ENCODE peak calls at places on chromosomes 16 and 17, in seven cellular contexts. G is OCI-LY7, U is HL-60, O is ascending aorta, H is nephron progenitor cell, P is brain microvascular endothelial cell, K is tibial artery. Q is an unnamed sample.

GRCh38 chr16:84532299-84532724 is 27.9 kb upstream of the MEAK7 start:
- DNase-seq in G (no peak), U (no peak), O (no peak), H (no peak), P (peak; percentile 77), K (peak; percentile 69), Q (peak; percentile 29)

GRCh38 chr17:29931253-29931932 is 1.4 kb upstream of the SSH2 start:
- DNase-seq in G (peak; percentile 99), U (peak; percentile 87), O (no peak), H (peak; percentile 57), P (peak; percentile 79), K (peak; percentile 60), Q (peak; percentile 94)

GRCh38 chr17:72560303-72561247 is 439.8 kb downstream of the SOX9 start:
- DNase-seq in G (peak; percentile 65), U (peak; percentile 36), O (no peak), H (peak; percentile 62), P (peak; percentile 34), K (no peak), Q (peak; percentile 74)

GRCh38 chr16:1691956-1692355 is 13.9 kb downstream of the JPT2 start:
- DNase-seq in G (no peak), U (no peak), O (no peak), H (no peak), P (peak; percentile 89), K (no peak), Q (no peak)

GRCh38 chr16:10609410-10609774 is 29.0 kb upstream of the EMP2 start:
- DNase-seq in G (no peak), U (no peak), O (no peak), H (no peak), P (peak; percentile 73), K (no peak), Q (no peak)

GRCh38 chr16:25033852-25034251 is 18.7 kb upstream of the ARHGAP17 start:
- DNase-seq in G (no peak), U (no peak), O (no peak), H (no peak), P (peak; percentile 86), K (no peak), Q (no peak)

GRCh38 chr17:76687278-76688164 is 23.2 kb downstream of the MXRA7 start:
- DNase-seq in G (no peak), U (no peak), O (no peak), H (no peak), P (no peak), K (peak; percentile 86), Q (no peak)

GRCh38 chr17:28716740-28717577 is 709 bp downstream of the RAB34 start:
- DNase-seq in G (no peak), U (no peak), O (no peak), H (peak; percentile 58), P (peak; percentile 14), K (no peak), Q (no peak)

GRCh38 chr16:50844840-50845239 is 103.0 kb downstream of the CYLD start:
- DNase-seq in G (no peak), U (no peak), O (no peak), H (no peak), P (no peak), K (no peak), Q (no peak)

GRCh38 chr17:79485991-79486390 is 124.9 kb downstream of the RBFOX3 start:
- DNase-seq in G (no peak), U (no peak), O (no peak), H (no peak), P (no peak), K (no peak), Q (no peak)

GRCh38 chr16:31128711-31129567 is 6.6 kb downstream of the PRSS8 start:
- DNase-seq in G (no peak), U (peak; percentile 99), O (no peak), H (no peak), P (no peak), K (no peak), Q (no peak)

GRCh38 chr17:40070895-40071719 is 8.3 kb downstream of the THRA start:
- DNase-seq in G (no peak), U (peak; percentile 63), O (no peak), H (no peak), P (no peak), K (peak; percentile 81), Q (no peak)

GRCh38 chr16:57607676-57608461 is 20.6 kb upstream of the ADGRG1 start:
- DNase-seq in G (no peak), U (peak; percentile 16), O (no peak), H (no peak), P (no peak), K (no peak), Q (no peak)

GRCh38 chr16:49466881-49467280 is 93.3 kb downstream of the C16orf78 start:
- DNase-seq in G (no peak), U (no peak), O (no peak), H (no peak), P (no peak), K (no peak), Q (no peak)

GRCh38 chr17:39813631-39814030 is 50.5 kb downstream of the IKZF3 start:
- DNase-seq in G (no peak), U (no peak), O (no peak), H (no peak), P (no peak), K (no peak), Q (no peak)

GRCh38 chr17:7428557-7428956 is at the start of gene SPEM3:
- DNase-seq in G (no peak), U (no peak), O (no peak), H (no peak), P (no peak), K (no peak), Q (no peak)

GRCh38 chr16:10756574-10756973 is 12.9 kb downstream of the NUBP1 start:
- DNase-seq in G (no peak), U (no peak), O (peak; percentile 31), H (no peak), P (peak; percentile 51), K (peak; percentile 50), Q (no peak)

GRCh38 chr17:6458416-6458950 is 14.2 kb downstream of the PIMREG start:
- DNase-seq in G (no peak), U (no peak), O (no peak), H (no peak), P (no peak), K (no peak), Q (no peak)

GRCh38 chr17:77480509-77481215 is 339.9 kb downstream of the SEC14L1 start:
- DNase-seq in G (no peak), U (no peak), O (no peak), H (no peak), P (no peak), K (no peak), Q (no peak)

GRCh38 chr17:1229354-1229890 is 40.8 kb upstream of the BHLHA9 start:
- DNase-seq in G (peak; percentile 85), U (peak; percentile 81), O (peak; percentile 39), H (peak; percentile 50), P (peak; percentile 6), K (peak; percentile 78), Q (peak; percentile 85)

GRCh38 chr16:47507701-47508100 is 46.6 kb downstream of the PHKB start:
- DNase-seq in G (no peak), U (no peak), O (no peak), H (no peak), P (no peak), K (no peak), Q (no peak)

GRCh38 chr17:17812211-17813054 is 24.4 kb downstream of the SREBF1 start:
- DNase-seq in G (peak; percentile 60), U (peak; percentile 29), O (no peak), H (peak; percentile 90), P (no peak), K (peak; percentile 70), Q (peak; percentile 79)

GRCh38 chr17:17809527-17810373 is 27.0 kb downstream of the SREBF1 start:
- DNase-seq in G (no peak), U (no peak), O (no peak), H (peak; percentile 83), P (peak; percentile 39), K (peak; percentile 51), Q (no peak)

GRCh38 chr17:17811381-17812210 is 25.2 kb downstream of the SREBF1 start:
- DNase-seq in G (no peak), U (no peak), O (no peak), H (peak; percentile 58), P (no peak), K (no peak), Q (no peak)

GRCh38 chr17:17808706-17809432 is 27.9 kb downstream of the SREBF1 start:
- DNase-seq in G (peak; percentile 48), U (no peak), O (no peak), H (no peak), P (no peak), K (no peak), Q (peak; percentile 81)

GRCh38 chr17:17810374-17811248 is 26.2 kb downstream of the SREBF1 start:
- DNase-seq in G (no peak), U (no peak), O (no peak), H (peak; percentile 74), P (no peak), K (no peak), Q (no peak)
- TF ChIP-seq CTCF in G (no peak), U (no peak), O (no peak), H (no peak), P (no peak), K (no peak), Q (no peak)

GRCh38 chr17:45317113-45317820 is 447 bp upstream of the MAP3K14 start:
- DNase-seq in G (peak; percentile 100), U (peak; percentile 100), O (peak; percentile 99), H (peak; percentile 100), P (peak; percentile 100), K (peak; percentile 100), Q (peak; percentile 100)

GRCh38 chr17:45314761-45315549 is 1.9 kb downstream of the MAP3K14 start:
- DNase-seq in G (peak; percentile 71), U (peak; percentile 21), O (no peak), H (no peak), P (no peak), K (no peak), Q (peak; percentile 75)

GRCh38 chr17:45315583-45316270 is 1.1 kb downstream of the MAP3K14 start:
- DNase-seq in G (peak; percentile 47), U (no peak), O (no peak), H (no peak), P (no peak), K (no peak), Q (no peak)

GRCh38 chr17:45318561-45319230 is 1.9 kb upstream of the MAP3K14 start:
- DNase-seq in G (no peak), U (no peak), O (no peak), H (no peak), P (no peak), K (no peak), Q (no peak)

GRCh38 chr17:45316271-45317112 is at the start of gene MAP3K14:
- DNase-seq in G (peak; percentile 79), U (peak; percentile 64), O (no peak), H (peak; percentile 85), P (no peak), K (peak; percentile 63), Q (peak; percentile 84)
- TF ChIP-seq CTCF in G (peak; percentile 38), U (no peak), O (peak; percentile 17), H (no peak), P (peak; percentile 5), K (peak; percentile 11), Q (peak; percentile 8)

DNA sequence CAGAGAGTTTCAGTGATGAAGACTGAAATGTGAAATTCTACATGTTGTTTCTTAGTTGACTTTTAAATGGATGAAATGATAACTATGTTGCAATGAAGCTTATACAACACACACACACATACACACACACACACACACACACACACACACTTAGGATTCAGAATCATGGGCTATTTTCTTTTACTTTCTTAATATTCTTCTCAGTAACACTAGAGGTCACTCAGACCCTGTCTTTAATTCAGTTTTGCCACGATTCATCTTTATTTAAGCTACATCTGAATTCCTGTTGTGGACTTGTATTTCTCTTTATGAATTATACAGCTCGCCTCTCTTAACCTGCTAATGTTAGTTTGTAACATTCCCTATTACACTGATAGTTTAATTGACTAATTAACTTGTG is 109.6 kb upstream of the GOT2 start:
- DNase-seq in G (peak; percentile 37), U (peak; percentile 11), O (no peak), H (no peak), P (peak; percentile 4), K (no peak), Q (peak; percentile 39)
- TF ChIP-seq CTCF in G (peak; percentile 72), U (peak; percentile 12), O (no peak), H (peak; percentile 30), P (no peak), K (no peak), Q (peak; percentile 22)

GRCh38 chr16:66961065-66961744 is at the start of gene CES3:
- DNase-seq in G (peak; percentile 80), U (peak; percentile 81), O (no peak), H (peak; percentile 83), P (peak; percentile 67), K (peak; percentile 38), Q (peak; percentile 80)
- TF ChIP-seq CTCF in G (peak; percentile 94), U (peak; percentile 93), O (peak; percentile 54), H (peak; percentile 94), P (peak; percentile 92), K (peak; percentile 43), Q (peak; percentile 85)

Q was measured in GM12865.